ENCODE peak calls at places on chromosome 10, in ten cellular contexts. V is esophagus muscularis mucosa; Z is cardiac muscle cell; Q is uterus; K is SK-N-SH; E is CD8-positive, alpha-beta memory T cell; X is prostate gland; P is heart left ventricle; S is mammary epithelial cell; H is upper lobe of right lung. F is an unnamed sample.

GRCh38 chr10:44399478-44400451 is 14.9 kb upstream of the CXCL12 start:
- DNase-seq in Z (no peak), E (no peak), H (peak; percentile 33), X (no peak), V (no peak), K (no peak), S (no peak), P (no peak), Q (no peak), F (no peak)

GRCh38 chr10:79176052-79176501 is 107.3 kb downstream of the ZMIZ1 start:
- DNase-seq in X (no peak), Q (no peak), H (no peak), S (no peak), V (no peak), Z (no peak), E (no peak), P (no peak), K (no peak), F (no peak)

GRCh38 chr10:1061930-1062769 is 6.0 kb downstream of the WDR37 start:
- DNase-seq in V (no peak), H (no peak), E (no peak), K (no peak), P (no peak), Q (no peak), X (no peak), Z (peak; percentile 78), S (no peak), F (no peak)

GRCh38 chr10:101901340-101901739 is 57.7 kb upstream of the KCNIP2 start:
- DNase-seq in X (no peak), Q (no peak), E (no peak), V (no peak), P (no peak), Z (no peak), K (no peak), H (no peak), S (no peak), F (no peak)

GRCh38 chr10:4541292-4541691 is 284.7 kb upstream of the AKR1E2 start:
- DNase-seq in H (no peak), S (peak; percentile 97), X (peak; percentile 43), K (no peak), P (no peak), Q (no peak), V (no peak), E (no peak), Z (peak; percentile 90), F (no peak)

GRCh38 chr10:93030409-93030808 is 30.2 kb upstream of the CYP26C1 start:
- DNase-seq in K (no peak), S (peak; percentile 38), Z (peak; percentile 78), Q (no peak), P (no peak), X (no peak), H (no peak), V (no peak), E (no peak), F (no peak)

GRCh38 chr10:91197044-91197651 is 23.3 kb upstream of the PCGF5 start:
- DNase-seq in H (no peak), S (no peak), E (no peak), X (no peak), V (no peak), Q (no peak), K (no peak), Z (peak; percentile 80), P (peak; percentile 51), F (no peak)

GRCh38 chr10:15842493-15843169 is 17.7 kb downstream of the MINDY3 start:
- DNase-seq in H (no peak), K (no peak), P (no peak), V (no peak), Z (peak; percentile 76), Q (no peak), E (no peak), X (no peak), S (no peak), F (no peak)

GRCh38 chr10:124180947-124181549 is 87.7 kb upstream of the CHST15 start:
- DNase-seq in Z (peak; percentile 35), S (peak; percentile 57), P (no peak), E (no peak), K (no peak), X (no peak), Q (no peak), V (no peak), H (no peak), F (no peak)

GRCh38 chr10:103276251-103276936 is 544 bp upstream of the INA start:
- DNase-seq in P (no peak), Q (no peak), S (no peak), K (peak; percentile 39), H (no peak), X (no peak), E (no peak), Z (no peak), V (no peak), F (no peak)

GRCh38 chr10:67803588-67804394 is 34.2 kb downstream of the DNAJC12 start:
- DNase-seq in V (no peak), P (no peak), S (no peak), K (no peak), H (no peak), E (no peak), Q (no peak), X (no peak), Z (no peak), F (no peak)

GRCh38 chr10:11255796-11256444 is 238.2 kb downstream of the CELF2 start:
- DNase-seq in E (no peak), H (no peak), P (peak; percentile 50), K (no peak), X (no peak), S (no peak), Q (peak; percentile 72), Z (no peak), V (no peak), F (no peak)

GRCh38 chr10:60346661-60347060 is 43.0 kb downstream of the ANK3 start:
- DNase-seq in X (no peak), V (no peak), Z (no peak), E (no peak), H (no peak), K (no peak), Q (no peak), S (no peak), P (no peak), F (no peak)

GRCh38 chr10:60347270-60347669 is 42.4 kb downstream of the ANK3 start:
- DNase-seq in Z (no peak), K (no peak), Q (no peak), V (no peak), E (no peak), P (no peak), X (no peak), H (no peak), S (no peak), F (no peak)

GRCh38 chr10:60341969-60342368 is 47.7 kb downstream of the ANK3 start:
- DNase-seq in X (no peak), P (no peak), E (no peak), V (no peak), Q (no peak), K (no peak), H (no peak), S (no peak), Z (no peak), F (no peak)

GRCh38 chr10:60340973-60341372 is 48.7 kb downstream of the ANK3 start:
- DNase-seq in V (no peak), P (no peak), Q (no peak), E (no peak), S (no peak), Z (no peak), X (no peak), H (no peak), K (no peak), F (no peak)

DNA sequence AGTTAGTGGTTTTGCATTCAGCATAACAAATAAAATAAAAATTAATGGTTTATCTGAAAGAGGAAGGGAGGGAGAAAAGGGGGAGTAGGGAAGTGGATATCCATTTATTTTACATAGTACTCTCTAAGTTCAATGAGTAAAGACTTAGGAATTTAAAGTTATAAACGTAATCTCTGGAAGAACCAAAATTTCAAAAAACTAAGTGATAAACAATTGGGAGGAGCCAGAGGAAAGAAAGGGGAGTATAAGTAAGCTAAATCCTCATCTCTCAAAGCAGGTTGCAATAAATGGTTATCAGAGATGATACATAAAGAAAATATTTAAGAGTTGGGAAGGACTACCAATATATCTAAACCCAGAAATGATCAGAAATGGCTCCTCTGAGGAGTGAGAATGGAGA is 46.4 kb downstream of the ANK3 start:
- DNase-seq in P (no peak), E (no peak), H (no peak), Z (peak; percentile 44), V (no peak), K (no peak), S (no peak), Q (no peak), X (no peak), F (no peak)
- H3K4me1 ChIP-seq in P (no peaks in the 10 kb centered on the region), E (no peaks in the 10 kb centered on the region), H (no peaks in the 10 kb centered on the region), Z (no peaks in the 10 kb centered on the region), V (no peaks in the 10 kb centered on the region), K (peaks cover 3% of the 10 kb centered on the region), S (no peaks in the 10 kb centered on the region), Q (no peaks in the 10 kb centered on the region), X (no peaks in the 10 kb centered on the region), F (no peaks in the 10 kb centered on the region)

DNA sequence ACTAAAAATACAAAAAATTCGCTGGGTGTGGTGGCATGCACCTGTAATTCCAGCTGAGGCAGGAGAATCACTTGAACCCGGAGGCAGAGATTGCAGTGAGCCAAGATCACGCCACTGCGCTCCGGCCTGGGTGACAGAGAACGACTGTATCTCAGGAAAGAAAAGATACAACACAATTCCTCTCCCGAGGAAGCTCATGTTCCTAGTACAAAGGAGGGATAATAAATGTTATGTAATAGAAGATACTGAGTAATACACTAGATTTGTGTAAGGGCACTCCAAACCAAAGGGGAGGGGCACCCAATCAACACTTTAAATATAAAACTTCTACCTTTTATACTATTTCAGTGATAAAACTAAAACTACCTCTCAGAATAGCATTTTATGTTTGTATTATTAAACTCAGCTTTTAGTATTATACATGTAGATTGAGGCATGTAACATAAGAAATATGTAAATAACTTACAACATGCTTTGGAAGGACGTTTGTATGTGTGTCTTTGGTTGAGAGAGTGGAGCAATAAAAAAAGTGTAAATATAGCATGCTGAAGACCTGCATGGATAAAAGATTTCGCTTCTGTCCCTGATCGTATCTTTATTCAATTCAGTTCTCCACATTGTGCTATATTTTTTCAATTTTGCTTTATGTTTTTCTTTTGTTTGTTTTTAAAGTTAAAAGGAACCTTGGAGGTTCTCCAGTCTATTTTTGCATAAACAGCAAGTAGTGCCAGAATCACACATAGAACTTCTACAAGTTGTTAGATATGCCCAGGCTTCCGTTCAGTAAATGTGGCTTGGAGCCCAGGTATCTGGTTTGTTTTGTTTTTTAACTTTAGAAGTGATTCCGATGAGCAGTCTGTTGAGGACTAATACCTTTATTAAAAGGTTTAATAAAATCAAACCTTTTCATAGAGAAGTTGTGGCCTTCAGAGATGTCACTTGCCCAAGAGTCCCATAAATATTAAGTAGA is 71.9 kb downstream of the WAC start:
- DNase-seq in S (no peak), Z (no peak), P (no peak), H (no peak), E (no peak), Q (no peak), K (no peak), X (no peak), V (no peak), F (no peak)
- H3K36me3 ChIP-seq in S (peaks cover 32% of the 10 kb centered on the region), Z (peaks cover 33% of the 10 kb centered on the region), P (no peaks in the 10 kb centered on the region), H (peaks cover 40% of the 10 kb centered on the region), E (peaks cover 11% of the 10 kb centered on the region), Q (no peaks in the 10 kb centered on the region), K (peaks cover 46% of the 10 kb centered on the region), X (no peaks in the 10 kb centered on the region), V (peaks cover 28% of the 10 kb centered on the region), F (peaks cover 55% of the 10 kb centered on the region)

GRCh38 chr10:63286754-63287264 is 153.7 kb downstream of the NRBF2 start:
- DNase-seq in X (no peak), P (no peak), H (no peak), Q (no peak), S (peak; percentile 59), Z (no peak), E (no peak), K (no peak), V (no peak), F (no peak)
- H3K4me1 ChIP-seq in X (no peaks in the 10 kb centered on the region), P (peaks cover 11% of the 10 kb centered on the region), H (peaks cover 8% of the 10 kb centered on the region), Q (no peaks in the 10 kb centered on the region), S (no peaks in the 10 kb centered on the region), Z (no peaks in the 10 kb centered on the region), E (no peaks in the 10 kb centered on the region), K (no peaks in the 10 kb centered on the region), V (peaks cover 3% of the 10 kb centered on the region), F (no peaks in the 10 kb centered on the region)

GRCh38 chr10:110513949-110514348 is 16.2 kb downstream of the DUSP5 start:
- DNase-seq in Z (no peak), E (no peak), H (no peak), P (no peak), X (no peak), V (no peak), S (no peak), K (no peak), Q (no peak), F (no peak)
- H3K36me3 ChIP-seq in Z (peaks cover 34% of the 10 kb centered on the region), E (peaks cover 10% of the 10 kb centered on the region), H (peaks cover 21% of the 10 kb centered on the region), P (peaks cover 10% of the 10 kb centered on the region), X (no peaks in the 10 kb centered on the region), V (peaks cover 18% of the 10 kb centered on the region), S (peaks cover 44% of the 10 kb centered on the region), K (peaks cover 21% of the 10 kb centered on the region), Q (no peaks in the 10 kb centered on the region), F (peaks cover 17% of the 10 kb centered on the region)

F was measured in lower lobe of right lung.